ENCODE peak calls at places on chromosomes 4 and X, in six cellular contexts. K, Z, E, W, X and G are unnamed samples.

GRCh38 chr4:180665994-180666818 is 1577.0 kb upstream of the TENM3 start:
- DNase-seq in K (peak), Z (peak), E (peak), W (no peak), X (peak), G (peak)

GRCh38 chr4:148044889-148045352 is 313.0 kb downstream of the ARHGAP10 start:
- DNase-seq in K (no peak), Z (no peak), E (peak), W (no peak), X (peak), G (no peak)

GRCh38 chrX:150156615-150157014 is 206.5 kb upstream of the MAMLD1 start:
- DNase-seq in K (no peak), Z (no peak), E (no peak), W (no peak), X (no peak), G (no peak)

GRCh38 chr4:40749717-40750460 is at the start of gene NSUN7:
- DNase-seq in K (peak), Z (no peak), E (no peak), W (no peak), X (peak), G (peak)

GRCh38 chrX:131818297-131818936 is 204.7 kb upstream of the STK26 start:
- DNase-seq in K (no peak), Z (no peak), E (no peak), W (no peak), X (no peak), G (no peak)

GRCh38 chr4:167903291-167903721 is 189.0 kb upstream of the ANXA10 start:
- DNase-seq in K (no peak), Z (no peak), E (peak), W (no peak), X (peak), G (no peak)

GRCh38 chr4:108393870-108394269 is 225.1 kb upstream of the LEF1 start:
- DNase-seq in K (no peak), Z (no peak), E (no peak), W (no peak), X (no peak), G (no peak)

GRCh38 chr4:25075851-25076250 is 45.1 kb upstream of the LGI2 start:
- DNase-seq in K (no peak), Z (no peak), E (no peak), W (no peak), X (no peak), G (no peak)

GRCh38 chr4:113955948-113956347 is 23.5 kb downstream of the ARSJ start:
- DNase-seq in K (no peak), Z (no peak), E (no peak), W (no peak), X (no peak), G (no peak)

GRCh38 chr4:186823989-186824388 is 100.3 kb upstream of the FAT1 start:
- DNase-seq in K (no peak), Z (no peak), E (no peak), W (no peak), X (no peak), G (no peak)